ENCODE peak calls at places on chromosome 6, in seven cellular contexts. O, G, P, N, S, K and I are unnamed samples.

GRCh38 chr6:96853083-96853482 is 15.8 kb upstream of the GPR63 start:
- DNase-seq in S (no peak), O (no peak), K (no peak), P (no peak), G (no peak), N (no peak), I (no peak)

GRCh38 chr6:169854813-169855212 is 103.4 kb downstream of the ERMARD start:
- DNase-seq in G (no peak), O (no peak), N (no peak), S (no peak), P (no peak), K (no peak), I (no peak)

GRCh38 chr6:1507251-1507650 is 102.5 kb upstream of the FOXC1 start:
- DNase-seq in P (no peak), N (no peak), O (no peak), S (no peak), K (no peak), G (no peak), I (peak)

GRCh38 chr6:75098709-75099108 is 107.1 kb downstream of the COL12A1 start:
- DNase-seq in G (peak), K (peak), N (no peak), O (peak), S (peak), P (peak), I (peak)

GRCh38 chr6:8203337-8203736 is 101.0 kb upstream of the EEF1E1 start:
- DNase-seq in P (no peak), K (no peak), O (no peak), S (no peak), N (no peak), G (no peak), I (no peak)

GRCh38 chr6:55130806-55131324 is 43.5 kb upstream of the HCRTR2 start:
- DNase-seq in N (no peak), P (no peak), O (no peak), K (no peak), S (no peak), G (no peak), I (no peak)

GRCh38 chr6:82076855-82077254 is 170.7 kb downstream of the IBTK start:
- DNase-seq in S (no peak), G (no peak), O (no peak), P (no peak), K (no peak), N (no peak), I (no peak)

GRCh38 chr6:27553123-27553904 is 80.4 kb upstream of the ZNF184 start:
- DNase-seq in P (no peak), O (no peak), N (no peak), S (no peak), G (no peak), K (no peak), I (no peak)

GRCh38 chr6:113596907-113597583 is 260.1 kb upstream of the MARCKS start:
- DNase-seq in G (peak), O (no peak), N (no peak), K (no peak), S (peak), P (no peak), I (no peak)

GRCh38 chr6:63504777-63505384 is 67.4 kb upstream of the LOC128125822 start:
- DNase-seq in P (no peak), S (no peak), O (no peak), N (no peak), G (no peak), K (no peak), I (no peak)

GRCh38 chr6:29776684-29777083 is 50.9 kb upstream of the HLA-G start:
- DNase-seq in K (no peak), S (no peak), G (no peak), P (no peak), O (no peak), N (no peak), I (no peak)

GRCh38 chr6:167824591-167825041 is 2.1 kb upstream of the AFDN start:
- DNase-seq in N (no peak), P (peak), O (no peak), G (no peak), K (no peak), S (no peak), I (no peak)

GRCh38 chr6:167825059-167825758 is 1.5 kb upstream of the AFDN start:
- DNase-seq in N (no peak), S (peak), G (no peak), K (peak), P (peak), O (no peak), I (no peak)

GRCh38 chr6:167826230-167827061 is at the start of gene AFDN:
- DNase-seq in G (peak), K (peak), N (peak), O (peak), P (peak), S (peak), I (peak)

GRCh38 chr6:167827062-167827587 is 414 bp downstream of the AFDN start:
- DNase-seq in K (peak), S (peak), N (no peak), O (peak), G (peak), P (peak), I (peak)

DNA sequence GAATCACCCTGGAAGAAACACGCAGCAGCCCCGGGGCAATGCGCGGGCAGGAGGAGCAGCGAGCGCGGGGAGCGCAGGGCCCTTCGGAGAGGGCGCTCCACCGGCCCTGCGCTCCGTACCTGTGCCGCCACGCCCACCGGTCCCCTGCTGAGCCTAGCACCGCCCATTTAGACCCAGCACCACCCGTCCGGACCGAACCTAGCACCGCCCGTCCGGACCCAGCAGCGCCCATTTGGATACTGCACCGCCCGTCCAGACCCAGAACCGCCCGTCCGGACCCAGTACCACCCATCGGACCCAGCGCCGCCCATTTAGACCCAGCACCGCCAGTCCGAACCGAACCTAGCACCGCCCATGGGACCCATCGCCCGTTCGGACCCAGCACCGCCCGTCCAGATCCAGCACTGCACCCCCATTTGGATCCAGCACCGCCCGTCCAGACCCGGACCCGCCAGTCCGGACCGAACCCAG is 917 bp upstream of the AFDN start:
- DNase-seq in P (peak), G (peak), S (peak), K (peak), O (peak), N (no peak), I (peak)
- TF ChIP-seq CTCF in P (no peak), G (no peak), S (no peak), K (no peak), O (no peak), N (no peak), I (no peak)

DNA sequence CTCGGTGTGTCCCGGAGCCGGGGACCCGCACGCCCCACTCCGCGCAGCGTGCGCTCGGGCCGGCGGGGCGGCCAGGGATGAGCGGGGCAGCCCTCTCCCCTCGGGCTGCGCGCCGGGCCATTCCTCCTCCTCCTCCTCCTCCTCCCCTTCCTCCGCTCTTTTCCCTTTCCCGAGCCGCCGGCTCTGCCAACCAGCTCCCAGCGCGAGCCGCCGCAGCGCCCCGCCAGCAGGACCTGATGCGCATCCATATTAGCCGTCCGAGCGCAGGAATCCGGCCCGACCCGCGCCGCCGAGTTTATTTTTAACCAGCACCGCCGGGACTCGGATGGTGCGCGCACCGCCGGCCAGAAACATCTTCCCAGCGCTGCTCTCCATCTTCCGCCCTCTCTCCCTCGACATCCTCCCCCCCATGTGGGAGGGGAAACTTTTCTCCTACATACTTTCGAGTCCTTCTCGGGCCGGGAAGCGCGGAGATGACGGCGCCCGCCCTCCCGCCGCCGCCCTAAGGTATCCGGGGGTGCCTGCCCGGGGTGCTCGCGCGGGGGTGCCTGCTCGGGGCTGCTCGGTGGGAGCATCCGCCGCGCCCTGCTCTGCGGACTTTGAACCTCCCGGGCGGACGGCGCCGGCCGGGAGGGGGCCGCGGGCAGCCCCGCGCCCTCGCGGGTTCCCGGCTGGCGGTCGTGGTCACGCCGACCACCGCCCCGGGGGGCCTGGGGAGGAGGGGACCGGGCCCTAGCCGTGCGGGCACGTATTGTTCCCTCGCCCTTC is 619 bp downstream of the RREB1 start:
- DNase-seq in K (peak), G (peak), O (peak), S (peak), P (peak), N (no peak), I (peak)
- TF ChIP-seq POLR2A in K (peak), G (no peak), O (peak), S (no peak), P (peak), N (peak), I (no peak)

GRCh38 chr6:125818659-125819297 is 28.0 kb downstream of the NCOA7 start:
- DNase-seq in N (no peak), S (no peak), G (no peak), K (no peak), P (no peak), O (no peak), I (no peak)
- H3K4me3 ChIP-seq in N (no peak), S (no peak), G (no peak), K (no peak), P (no peak), O (no peak), I (no peak)

DNA sequence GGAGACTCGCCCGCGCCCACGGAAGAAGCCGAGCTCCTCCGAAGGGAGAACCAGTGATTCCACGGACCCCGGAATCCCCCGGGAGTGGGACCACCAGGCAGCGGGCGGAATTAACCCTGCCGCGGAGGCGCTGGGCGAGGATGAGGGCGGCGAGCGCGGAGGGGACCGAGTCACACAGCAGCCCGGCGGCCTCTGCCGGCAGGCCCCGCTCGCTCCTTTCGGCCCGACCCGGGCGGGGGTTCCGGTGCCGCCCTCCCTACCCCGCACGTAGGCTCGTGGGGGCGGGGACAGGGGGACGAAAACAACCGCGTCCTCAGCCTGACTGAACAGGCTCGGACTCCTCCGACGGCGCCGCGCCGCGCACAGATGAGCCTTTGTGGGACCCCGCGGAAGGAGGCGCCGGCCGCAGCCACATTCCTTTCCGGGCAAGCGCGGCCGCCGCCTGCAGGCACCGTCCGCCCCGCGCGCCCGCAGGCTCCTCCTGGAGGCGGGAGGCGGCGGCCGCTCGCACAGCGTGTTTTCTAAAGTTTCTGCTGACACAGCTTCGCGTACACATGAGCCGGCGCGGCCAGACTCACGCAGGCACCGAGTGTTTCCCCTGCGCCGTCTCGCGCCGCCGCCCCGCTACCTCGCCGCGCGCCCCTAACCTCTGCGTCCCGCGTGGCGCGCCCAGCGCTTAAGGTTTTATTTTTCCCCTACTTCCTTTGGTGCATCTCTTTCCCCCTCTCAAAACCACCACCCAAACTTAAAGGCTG is 244.3 kb downstream of the ARID1B start:
- DNase-seq in G (peak), N (peak), K (peak), O (peak), P (peak), S (peak), I (peak)
- TF ChIP-seq CTCF in G (peak), N (peak), K (peak), O (peak), P (no peak), S (no peak), I (no peak)

GRCh38 chr6:110875548-110876169 is 1.1 kb downstream of the AMD1 start:
- DNase-seq in G (peak), K (peak), S (peak), O (peak), N (no peak), P (peak), I (peak)

GRCh38 chr6:110877569-110877968 is 3.0 kb downstream of the AMD1 start:
- DNase-seq in N (no peak), P (no peak), G (no peak), S (no peak), K (no peak), O (no peak), I (no peak)

GRCh38 chr6:110877154-110877564 is 2.6 kb downstream of the AMD1 start:
- DNase-seq in P (no peak), O (no peak), G (no peak), S (no peak), K (no peak), N (no peak), I (no peak)

GRCh38 chr6:110874880-110875547 is 429 bp downstream of the AMD1 start:
- DNase-seq in G (peak), K (peak), O (peak), P (peak), N (no peak), S (peak), I (peak)

DNA sequence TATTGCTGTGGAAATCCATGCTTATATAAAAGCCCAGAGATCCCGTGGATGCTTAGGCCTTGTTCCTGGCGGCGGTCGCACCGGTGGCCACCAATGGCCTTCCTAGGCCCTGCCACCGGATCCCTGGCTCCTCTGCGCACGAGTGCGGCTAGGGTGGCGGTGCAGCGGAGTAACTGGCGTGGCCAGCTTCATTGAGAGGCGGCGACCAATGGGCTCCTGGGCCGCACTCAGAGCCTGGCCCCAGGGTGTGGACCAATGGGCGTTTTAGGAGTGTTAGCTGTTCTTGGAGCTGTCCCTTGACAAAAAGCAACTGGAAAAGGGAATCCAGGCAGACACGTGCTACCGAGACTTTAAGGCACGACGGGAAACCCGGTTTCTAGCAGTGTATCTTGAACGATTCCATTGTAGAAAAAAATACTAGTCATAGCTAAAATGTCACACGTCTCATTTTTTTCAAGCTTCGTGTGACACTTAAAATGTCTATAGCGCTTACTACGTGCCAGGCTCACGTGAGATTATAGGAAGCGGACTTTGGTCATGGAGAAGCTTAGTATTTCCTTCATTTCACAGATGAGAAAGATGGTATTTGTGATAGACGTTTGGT is 1.7 kb downstream of the AMD1 start:
- DNase-seq in S (peak), O (peak), G (peak), P (peak), K (peak), N (peak), I (peak)
- TF ChIP-seq POLR2A in S (peak), O (peak), G (peak), P (peak), K (peak), N (peak), I (no peak)

GRCh38 chr6:40558102-40558501 is 29.1 kb downstream of the LRFN2 start:
- DNase-seq in P (no peak), N (no peak), O (no peak), G (no peak), S (no peak), K (no peak), I (no peak)

GRCh38 chr6:40555092-40555491 is 32.1 kb downstream of the LRFN2 start:
- DNase-seq in N (no peak), S (no peak), P (no peak), G (no peak), K (no peak), O (no peak), I (no peak)

GRCh38 chr6:40552926-40553325 is 34.2 kb downstream of the LRFN2 start:
- DNase-seq in K (no peak), S (no peak), O (no peak), P (no peak), N (no peak), G (no peak), I (no peak)

GRCh38 chr6:40556023-40556422 is 31.1 kb downstream of the LRFN2 start:
- DNase-seq in O (no peak), S (no peak), P (no peak), K (no peak), N (no peak), G (no peak), I (no peak)

DNA sequence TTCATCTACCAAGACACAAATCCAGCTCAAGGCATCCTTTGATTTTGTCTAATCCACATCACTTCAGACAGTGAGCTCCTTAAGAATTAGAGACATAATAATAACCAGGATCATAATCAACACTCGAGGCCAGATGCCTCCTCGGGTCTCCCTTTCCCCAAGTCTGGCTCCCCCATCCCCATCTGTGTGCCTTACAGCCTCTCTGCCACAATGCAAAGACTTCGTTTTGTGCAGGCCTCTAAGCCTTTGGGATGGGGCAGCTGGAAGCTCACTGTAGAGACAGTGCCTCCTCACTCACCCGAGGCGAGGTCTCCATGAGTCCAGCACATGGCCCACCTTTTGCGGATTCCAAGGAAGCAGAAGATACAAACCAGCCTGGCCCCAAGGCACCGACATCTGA is 30.3 kb downstream of the LRFN2 start:
- DNase-seq in O (no peak), N (no peak), G (no peak), S (no peak), K (no peak), P (no peak), I (no peak)
- H3K4me3 ChIP-seq in O (no peak), N (no peak), G (no peak), S (no peak), K (no peak), P (no peak), I (no peak)

GRCh38 chr6:141641406-141641805 is 491.3 kb upstream of the GJE1 start:
- DNase-seq in N (no peak), G (no peak), O (no peak), K (no peak), P (no peak), S (no peak), I (no peak)
- TF ChIP-seq CTCF in N (no peak), G (no peak), O (no peak), K (no peak), P (no peak), S (no peak), I (no peak)

GRCh38 chr6:293185-294174 is 1.2 kb downstream of the DUSP22 start:
- DNase-seq in S (no peak), P (peak), K (no peak), O (peak), G (peak), N (no peak), I (peak)

GRCh38 chr6:292506-293184 is 358 bp downstream of the DUSP22 start:
- DNase-seq in S (peak), N (no peak), G (peak), P (peak), K (peak), O (peak), I (peak)

GRCh38 chr6:290111-290932 is 2.0 kb upstream of the DUSP22 start:
- DNase-seq in G (no peak), P (no peak), N (no peak), S (no peak), O (no peak), K (no peak), I (no peak)

GRCh38 chr6:291148-291696 is 1.1 kb upstream of the DUSP22 start:
- DNase-seq in N (no peak), G (no peak), K (no peak), S (no peak), P (no peak), O (no peak), I (peak)

DNA sequence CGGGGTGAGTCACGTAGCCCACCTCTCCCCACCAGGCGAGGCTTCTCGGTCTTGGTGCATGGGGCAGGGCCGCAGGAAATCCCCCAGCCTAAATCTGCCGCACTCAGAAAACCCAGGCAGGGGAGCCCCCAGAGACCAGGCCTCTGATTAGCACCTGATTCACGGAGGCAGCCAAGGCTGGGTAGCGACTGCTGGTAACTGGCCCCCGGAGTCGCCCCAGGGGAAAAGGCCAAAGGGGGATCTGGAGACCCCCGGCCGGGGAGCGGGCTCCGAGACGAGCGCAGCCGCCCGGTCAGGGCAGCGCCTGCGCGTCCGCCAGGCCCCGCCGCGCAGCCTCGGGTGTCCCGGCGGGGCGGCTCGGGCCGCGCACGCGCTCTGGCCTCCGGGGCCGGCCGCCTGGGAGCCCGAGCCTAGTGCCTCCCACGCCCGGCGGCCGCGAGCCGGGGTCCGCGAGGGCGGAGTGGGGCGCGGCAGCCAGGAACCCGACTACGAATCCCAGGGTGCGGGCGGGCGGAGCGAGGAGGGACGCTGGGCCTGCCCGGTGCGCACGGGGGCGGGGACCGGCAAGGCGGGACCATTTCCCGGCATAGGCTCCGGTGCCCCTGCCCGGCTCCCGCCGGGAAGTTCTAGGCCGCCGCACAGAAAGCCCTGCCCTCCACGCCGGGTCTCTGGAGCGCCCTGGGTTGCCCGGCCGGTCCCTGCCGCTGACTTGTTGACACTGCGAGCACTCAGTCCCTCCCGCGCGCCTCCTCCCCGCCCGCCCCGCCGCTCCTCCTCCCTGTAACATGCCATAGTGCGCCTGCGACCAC is at the start of gene DUSP22:
- DNase-seq in K (peak), O (peak), N (no peak), P (peak), S (peak), G (peak), I (peak)
- TF ChIP-seq POLR2A in K (peak), O (peak), N (peak), P (peak), S (peak), G (peak), I (peak)